ENCODE peak calls at places on chromosome 15, in five cellular contexts. X is OCI-LY7, F is GOT3, S is nucleus accumbens, Z is IMR-90. C is an unnamed sample.

GRCh38 chr15:35741395-35741794 is 195.4 kb upstream of the DPH6 start:
- DNase-seq in X (no peak), F (no peak), S (no peak), Z (no peak), C (no peak)

GRCh38 chr15:56353119-56353518 is 12.1 kb upstream of the TEX9 start:
- DNase-seq in X (no peak), F (no peak), S (no peak), Z (no peak), C (peak; percentile 7)

GRCh38 chr15:83943043-83943442 is 289.1 kb downstream of the ADAMTSL3 start:
- DNase-seq in X (no peak), F (no peak), S (no peak), Z (no peak), C (no peak)

GRCh38 chr15:29698030-29698701 is 124.1 kb downstream of the TJP1 start:
- DNase-seq in X (no peak), F (no peak), S (no peak), Z (peak; percentile 94), C (peak; percentile 90)

GRCh38 chr15:65869954-65870871 is 922 bp downstream of the RAB11A start:
- DNase-seq in X (peak; percentile 41), F (no peak), S (peak; percentile 49), Z (peak; percentile 31), C (peak; percentile 32)

GRCh38 chr15:80636675-80637074 is 58.4 kb upstream of the ABHD17C start:
- DNase-seq in X (no peak), F (no peak), S (no peak), Z (no peak), C (no peak)

GRCh38 chr15:99845009-99845408 is 111.8 kb upstream of the LYSMD4 start:
- DNase-seq in X (no peak), F (no peak), S (no peak), Z (peak; percentile 1), C (no peak)

GRCh38 chr15:25724899-25725298 is 138.2 kb downstream of the ATP10A start:
- DNase-seq in X (no peak), F (no peak), S (no peak), Z (no peak), C (no peak)

GRCh38 chr15:29933043-29933442 is 110.8 kb upstream of the TJP1 start:
- DNase-seq in X (no peak), F (no peak), S (no peak), Z (no peak), C (peak; percentile 9)

GRCh38 chr15:86231864-86232801 is 152.5 kb downstream of the AGBL1 start:
- DNase-seq in X (peak; percentile 37), F (no peak), S (no peak), Z (no peak), C (peak; percentile 27)

GRCh38 chr15:38685686-38686339 is 121.2 kb upstream of the RASGRP1 start:
- DNase-seq in X (no peak), F (no peak), S (no peak), Z (no peak), C (no peak)

GRCh38 chr15:69760263-69760855 is 307.7 kb downstream of the RPLP1 start:
- DNase-seq in X (no peak), F (no peak), S (no peak), Z (peak; percentile 60), C (peak; percentile 87)

GRCh38 chr15:73802336-73803105 is 49.4 kb upstream of the INSYN1 start:
- DNase-seq in X (no peak), F (no peak), S (peak; percentile 38), Z (no peak), C (no peak)

GRCh38 chr15:67396109-67396508 is 124.8 kb upstream of the C15orf61 start:
- DNase-seq in X (no peak), F (no peak), S (peak; percentile 1), Z (no peak), C (no peak)

GRCh38 chr15:96381463-96381862 is 51.0 kb downstream of the NR2F2 start:
- DNase-seq in X (no peak), F (no peak), S (no peak), Z (no peak), C (peak; percentile 37)

GRCh38 chr15:91780387-91780786 is 73.1 kb upstream of the SLCO3A1 start:
- DNase-seq in X (no peak), F (no peak), S (no peak), Z (no peak), C (no peak)

GRCh38 chr15:67405208-67406191 is 115.4 kb upstream of the C15orf61 start:
- DNase-seq in X (no peak), F (no peak), S (no peak), Z (peak; percentile 79), C (peak; percentile 84)

GRCh38 chr15:78906310-78906608 is 33.6 kb downstream of the MORF4L1 start:
- DNase-seq in X (no peak), F (no peak), S (no peak), Z (peak; percentile 90), C (peak; percentile 92)

GRCh38 chr15:101091080-101092017 is 160.5 kb downstream of the CHSY1 start:
- DNase-seq in X (no peak), F (no peak), S (peak; percentile 30), Z (peak; percentile 77), C (peak; percentile 95)

GRCh38 chr15:100861511-100861991 is 18.1 kb upstream of the ALDH1A3 start:
- DNase-seq in X (no peak), F (no peak), S (peak; percentile 83), Z (no peak), C (no peak)

GRCh38 chr15:39250460-39251186 is 330.3 kb upstream of the THBS1 start:
- DNase-seq in X (no peak), F (no peak), S (no peak), Z (no peak), C (no peak)

GRCh38 chr15:53862371-53862770 is 102.9 kb upstream of the WDR72 start:
- DNase-seq in X (no peak), F (no peak), S (no peak), Z (no peak), C (no peak)

GRCh38 chr15:60384052-60384451 is 13.7 kb downstream of the ANXA2 start:
- DNase-seq in X (no peak), F (no peak), S (no peak), Z (peak; percentile 63), C (peak; percentile 79)

GRCh38 chr15:78663703-78664102 is 22.7 kb upstream of the CHRNB4 start:
- DNase-seq in X (no peak), F (no peak), S (no peak), Z (no peak), C (no peak)

GRCh38 chr15:66779331-66780009 is 77.4 kb downstream of the SMAD6 start:
- DNase-seq in X (no peak), F (no peak), S (no peak), Z (no peak), C (no peak)

GRCh38 chr15:96356494-96357455 is 26.3 kb downstream of the NR2F2 start:
- DNase-seq in X (no peak), F (peak; percentile 57), S (peak; percentile 34), Z (peak; percentile 89), C (peak; percentile 84)

GRCh38 chr15:66184936-66185790 is 68.4 kb downstream of the MEGF11 start:
- DNase-seq in X (no peak), F (no peak), S (no peak), Z (no peak), C (no peak)

GRCh38 chr15:52288051-52288942 is 7.3 kb downstream of the MYO5C start:
- DNase-seq in X (no peak), F (no peak), S (no peak), Z (peak; percentile 46), C (no peak)

GRCh38 chr15:79198461-79198860 is 84.1 kb upstream of the ANKRD34C start:
- DNase-seq in X (no peak), F (no peak), S (no peak), Z (no peak), C (no peak)

GRCh38 chr15:60720493-60721231 is 241.7 kb upstream of the ICE2 start:
- DNase-seq in X (no peak), F (no peak), S (no peak), Z (no peak), C (no peak)

GRCh38 chr15:69160141-69160975 is at the start of gene GLCE:
- DNase-seq in X (peak; percentile 95), F (peak; percentile 87), S (peak; percentile 94), Z (peak; percentile 95), C (peak; percentile 92)

GRCh38 chr15:98727115-98728040 is 79.0 kb downstream of the IGF1R start:
- DNase-seq in X (no peak), F (peak; percentile 58), S (no peak), Z (peak; percentile 93), C (peak; percentile 89)

GRCh38 chr15:46091860-46092450 is 457.1 kb downstream of the SQOR start:
- DNase-seq in X (peak; percentile 40), F (no peak), S (no peak), Z (peak; percentile 47), C (peak; percentile 8)

GRCh38 chr15:89428246-89428645 is 68.1 kb downstream of the RHCG start:
- DNase-seq in X (no peak), F (no peak), S (no peak), Z (no peak), C (no peak)

GRCh38 chr15:62603757-62604156 is 438.7 kb upstream of the C2CD4B start:
- DNase-seq in X (no peak), F (peak; percentile 4), S (no peak), Z (no peak), C (peak; percentile 88)

GRCh38 chr15:43488790-43489585 is 4.0 kb downstream of the TP53BP1 start:
- DNase-seq in X (no peak), F (no peak), S (no peak), Z (peak; percentile 25), C (no peak)

GRCh38 chr15:63469190-63469589 is 35.2 kb upstream of the USP3 start:
- DNase-seq in X (peak; percentile 10), F (no peak), S (no peak), Z (no peak), C (no peak)

GRCh38 chr15:64731807-64732151 is 43.6 kb downstream of the RBPMS2 start:
- DNase-seq in X (no peak), F (no peak), S (no peak), Z (no peak), C (no peak)

C was measured in fibroblast of mammary gland.